ENCODE peak calls at places on chromosomes 11 and 22, in seven cellular contexts. V is activated CD4-positive, CD25-positive, alpha-beta regulatory T cell treated with anti-CD3 and anti-CD28 coated beads, Interleukin-2, amount 50 U/mL, for 16 hours; E is amygdala; L is HS-5; K is gastrocnemius medialis; A is neural crest cell; X is mesendoderm. N is an unnamed sample.

GRCh38 chr22:38414009-38414395 is 41.0 kb downstream of the KCNJ4 start:
- DNase-seq in X (no peak), L (no peak), A (no peak), K (no peak), E (no peak), V (no peak), N (peak; percentile 23)

GRCh38 chr11:393219-394033 is 583 bp upstream of the PKP3 start:
- DNase-seq in L (peak; percentile 62), A (no peak), K (no peak), V (no peak), E (no peak), X (no peak), N (no peak)

GRCh38 chr22:49993649-49994360 is 18.8 kb downstream of the IL17REL start:
- DNase-seq in E (no peak), L (no peak), V (no peak), A (no peak), X (no peak), K (no peak), N (no peak)

GRCh38 chr22:21791635-21792625 is 56.3 kb upstream of the YPEL1 start:
- DNase-seq in A (no peak), X (no peak), L (no peak), K (no peak), V (peak; percentile 13), E (no peak), N (peak; percentile 14)

GRCh38 chr11:35623708-35624168 is 5.5 kb downstream of the FJX1 start:
- DNase-seq in K (no peak), L (peak; percentile 96), X (no peak), V (no peak), A (no peak), E (no peak), N (no peak)

GRCh38 chr11:22359295-22359694 is 21.1 kb downstream of the SLC17A6 start:
- DNase-seq in K (no peak), V (no peak), X (no peak), L (no peak), A (no peak), E (no peak), N (no peak)

GRCh38 chr22:21001601-21002325 is at the start of gene THAP7:
- DNase-seq in E (peak; percentile 87), K (peak; percentile 95), V (peak; percentile 92), X (peak; percentile 97), A (peak; percentile 91), L (peak; percentile 80), N (peak; percentile 96)

GRCh38 chr11:112931686-112932085 is 29.5 kb upstream of the NCAM1 start:
- DNase-seq in A (no peak), V (no peak), X (no peak), L (no peak), E (no peak), K (no peak), N (no peak)

GRCh38 chr11:95404370-95404769 is 173.4 kb upstream of the SESN3 start:
- DNase-seq in X (peak; percentile 40), V (no peak), A (no peak), E (no peak), L (no peak), K (no peak), N (no peak)